ENCODE peak calls at places on chromosomes 4 and X, in four cellular contexts. N is fibroblast of lung, U is adrenal gland, R is breast epithelium. D is an unnamed sample.

GRCh38 chrX:46844913-46845312 is 8.1 kb downstream of the RP2 start:
- DNase-seq in N (no peak), U (no peak), R (no peak), D (no peak)

GRCh38 chr4:146040623-146041022 is 102.0 kb upstream of the ZNF827 start:
- DNase-seq in N (no peak), U (no peak), R (no peak), D (no peak)

GRCh38 chr4:112953295-112953694 is 96.2 kb upstream of the ANK2 start:
- DNase-seq in N (no peak), U (no peak), R (no peak), D (no peak)

GRCh38 chr4:27239651-27240050 is 379.0 kb downstream of the STIM2 start:
- DNase-seq in N (peak), U (no peak), R (no peak), D (no peak)

GRCh38 chrX:71492086-71493065 is 40.5 kb upstream of the OGT start:
- DNase-seq in N (peak), U (peak), R (no peak), D (no peak)

GRCh38 chrX:55026143-55026542 is 4.6 kb downstream of the ALAS2 start:
- DNase-seq in N (peak), U (no peak), R (no peak), D (no peak)

GRCh38 chr4:3371581-3372001 is 70.2 kb upstream of the HGFAC start:
- DNase-seq in N (peak), U (no peak), R (no peak), D (peak)

GRCh38 chrX:132488819-132489255 is at the start of gene MBNL3:
- DNase-seq in N (peak), U (peak), R (peak), D (no peak)

GRCh38 chrX:130746709-130747347 is 156.2 kb downstream of the ENOX2 start:
- DNase-seq in N (peak), U (no peak), R (no peak), D (no peak)

GRCh38 chr4:88008133-88008621 is 742 bp downstream of the PKD2 start:
- DNase-seq in N (peak), U (peak), R (no peak), D (peak)

GRCh38 chr4:177242651-177243296 is 66.9 kb upstream of the NEIL3 start:
- DNase-seq in N (peak), U (no peak), R (no peak), D (no peak)

GRCh38 chrX:75337525-75337924 is 63.6 kb downstream of the UPRT start:
- DNase-seq in N (no peak), U (no peak), R (no peak), D (no peak)
- H3K27ac ChIP-seq in N (no peak), U (no peak), R (no peak), D (no peak)

GRCh38 chr4:85475631-85476233 is 782 bp downstream of the ARHGAP24 start:
- DNase-seq in N (no peak), U (no peak), R (no peak), D (no peak)
- H3K27ac ChIP-seq in N (no peak), U (no peak), R (peak), D (no peak)

GRCh38 chr4:56783986-56784385 is 37.5 kb downstream of the SPINK2 start:
- DNase-seq in N (peak), U (no peak), R (no peak), D (no peak)

GRCh38 chr4:56790566-56791175 is 30.8 kb downstream of the SPINK2 start:
- DNase-seq in N (no peak), U (no peak), R (no peak), D (no peak)

GRCh38 chr4:56786955-56787354 is 34.5 kb downstream of the SPINK2 start:
- DNase-seq in N (peak), U (peak), R (no peak), D (no peak)

GRCh38 chr4:56788081-56788480 is 33.4 kb downstream of the SPINK2 start:
- DNase-seq in N (no peak), U (no peak), R (no peak), D (peak)

DNA sequence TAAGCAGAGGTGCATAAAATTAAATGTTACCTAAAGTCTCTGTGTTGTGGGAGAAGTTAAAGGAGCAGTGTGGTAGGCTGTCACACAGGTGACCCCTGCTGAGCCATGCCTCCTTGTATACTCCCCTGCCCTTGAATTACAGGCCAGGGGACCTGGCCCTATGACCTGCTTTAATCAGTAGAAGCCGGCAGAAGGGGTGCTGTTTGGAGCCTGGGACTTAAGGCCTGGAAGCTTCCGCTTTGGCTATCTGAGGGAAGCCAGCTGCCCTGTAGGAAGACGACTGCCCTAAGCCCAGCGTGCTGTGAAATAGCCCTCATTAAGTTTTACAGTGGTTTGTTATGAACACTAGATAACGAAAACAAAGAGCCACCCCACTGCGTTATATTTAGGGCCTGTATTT is 34.1 kb downstream of the SPINK2 start:
- DNase-seq in N (no peak), U (no peak), R (no peak), D (no peak)
- H3K27ac ChIP-seq in N (no peak), U (no peak), R (no peak), D (no peak)

DNA sequence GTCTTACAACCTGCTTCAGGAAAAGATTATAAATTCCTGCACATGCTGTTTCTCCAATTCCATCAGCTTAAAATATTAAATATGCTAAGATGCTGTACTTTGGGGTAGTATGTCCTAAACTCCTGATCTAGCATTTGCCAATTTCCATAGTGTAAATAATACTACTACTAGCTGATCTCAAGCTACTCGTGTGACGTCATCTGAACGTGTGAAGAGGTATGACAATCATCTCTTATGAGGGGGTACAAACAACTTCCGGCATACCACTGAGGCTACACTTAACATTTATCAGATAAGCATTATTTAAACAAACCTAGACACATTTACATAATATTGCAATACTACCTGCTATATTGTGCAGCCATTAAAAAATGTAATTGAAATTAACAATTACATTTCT is 52.4 kb upstream of the APELA start:
- DNase-seq in N (no peak), U (no peak), R (no peak), D (no peak)
- H3K27ac ChIP-seq in N (no peak), U (no peak), R (no peak), D (no peak)

GRCh38 chrX:4150259-4150658 is 436.8 kb upstream of the PRKX start:
- DNase-seq in N (no peak), U (no peak), R (no peak), D (no peak)
- H3K27ac ChIP-seq in N (no peak), U (no peak), R (no peak), D (no peak)